ENCODE peak calls at places on chromosomes 12 and 14, in four cellular contexts. Y is GM23248, M is ovary, W is body of pancreas. O is an unnamed sample.
A peak's percentile ranks its signal among the peaks of the same experiment; 100 is the strongest.

GRCh38 chr12:71972441-71973074 is 33.9 kb downstream of the TPH2 start:
- DNase-seq in M (no peak), W (peak; percentile 44), Y (no peak), O (no peak)

GRCh38 chr12:11863478-11863906 is 207.2 kb upstream of the BCL2L14 start:
- DNase-seq in M (peak; percentile 70), W (peak; percentile 61), Y (peak; percentile 78), O (peak; percentile 49)

GRCh38 chr14:26794731-26795130 is 196.9 kb upstream of the NOVA1 start:
- DNase-seq in W (no peak), M (no peak), Y (peak; percentile 70), O (no peak)

GRCh38 chr12:85985996-85986395 is 111.9 kb downstream of the NTS start:
- DNase-seq in Y (no peak), W (peak; percentile 32), M (no peak), O (no peak)

GRCh38 chr14:91753501-91754128 is 21.7 kb upstream of the CATSPERB start:
- DNase-seq in W (no peak), Y (peak; percentile 69), M (no peak), O (no peak)

GRCh38 chr12:8887285-8887715 is 27.0 kb upstream of the PHC1 start:
- DNase-seq in M (no peak), W (no peak), Y (no peak), O (no peak)

GRCh38 chr14:55423969-55424368 is 12.3 kb upstream of the ATG14 start:
- DNase-seq in W (no peak), Y (no peak), M (no peak), O (no peak)

GRCh38 chr12:105292705-105293104 is 37.8 kb upstream of the C12orf75 start:
- DNase-seq in M (no peak), W (no peak), Y (peak; percentile 33), O (no peak)

GRCh38 chr14:77043177-77043983 is 14.9 kb upstream of the IRF2BPL start:
- DNase-seq in M (peak; percentile 69), W (no peak), Y (peak; percentile 95), O (peak; percentile 76)

GRCh38 chr14:103102689-103103260 is 8.2 kb downstream of the EXOC3L4 start:
- DNase-seq in Y (no peak), M (no peak), W (peak; percentile 16), O (no peak)

GRCh38 chr12:64497484-64497883 is 45.6 kb downstream of the TBK1 start:
- DNase-seq in M (no peak), Y (no peak), W (no peak), O (no peak)

GRCh38 chr14:96889091-96889490 is 91.9 kb downstream of the VRK1 start:
- DNase-seq in Y (no peak), W (no peak), M (no peak), O (no peak)

GRCh38 chr14:44833376-44833775 is 128.4 kb downstream of the KLHL28 start:
- DNase-seq in Y (peak; percentile 77), W (no peak), M (no peak), O (no peak)

GRCh38 chr12:62006076-62006732 is 254.0 kb upstream of the USP15 start:
- DNase-seq in M (no peak), W (peak; percentile 22), Y (peak; percentile 58), O (no peak)

GRCh38 chr14:105118646-105119409 is 49.7 kb downstream of the JAG2 start:
- DNase-seq in Y (no peak), W (peak; percentile 40), M (no peak), O (no peak)

GRCh38 chr14:96203635-96204034 is 1.0 kb upstream of the BDKRB2 start:
- DNase-seq in W (peak; percentile 36), Y (no peak), M (no peak), O (no peak)

GRCh38 chr14:56412453-56413434 is 166.9 kb upstream of the TMEM260 start:
- DNase-seq in W (no peak), M (no peak), Y (no peak), O (no peak)

GRCh38 chr12:107330901-107331431 is 237.6 kb upstream of the CRY1 start:
- DNase-seq in W (no peak), Y (no peak), M (no peak), O (no peak)

GRCh38 chr14:93999573-93999972 is 2.5 kb downstream of the CCDC197 start:
- DNase-seq in Y (no peak), M (no peak), W (no peak), O (no peak)

GRCh38 chr12:26338574-26339572 is 143.5 kb downstream of the SSPN start:
- DNase-seq in W (no peak), M (no peak), Y (peak; percentile 66), O (no peak)

GRCh38 chr12:116885496-116885895 is 4.3 kb upstream of the HRK start:
- DNase-seq in W (no peak), M (no peak), Y (no peak), O (no peak)

GRCh38 chr12:105765053-105766019 is 373.4 kb downstream of the NUAK1 start:
- DNase-seq in M (no peak), Y (no peak), W (no peak), O (no peak)

GRCh38 chr14:56153271-56153670 is 35.1 kb downstream of the PELI2 start:
- DNase-seq in W (no peak), Y (no peak), M (no peak), O (no peak)

GRCh38 chr14:71372411-71372838 is 465.2 kb downstream of the PCNX1 start:
- DNase-seq in W (no peak), Y (peak; percentile 71), M (no peak), O (no peak)

GRCh38 chr14:104116544-104117340 is 21.6 kb upstream of the KIF26A start:
- DNase-seq in W (peak; percentile 79), M (peak; percentile 40), Y (no peak), O (peak; percentile 1)

GRCh38 chr12:59452746-59453145 is 143.1 kb upstream of the SLC16A7 start:
- DNase-seq in M (no peak), W (no peak), Y (peak; percentile 58), O (no peak)

GRCh38 chr12:1915082-1915968 is 3.1 kb downstream of the CACNA2D4 start:
- DNase-seq in Y (no peak), W (no peak), M (peak; percentile 15), O (peak; percentile 10)

GRCh38 chr14:81889529-81889928 is 355.9 kb upstream of the SEL1L start:
- DNase-seq in M (no peak), W (no peak), Y (no peak), O (no peak)

GRCh38 chr12:65086236-65086635 is 34.9 kb downstream of the WIF1 start:
- DNase-seq in W (no peak), Y (no peak), M (no peak), O (no peak)

GRCh38 chr12:131049569-131050339 is 96.0 kb downstream of the ADGRD1 start:
- DNase-seq in Y (no peak), M (no peak), W (no peak), O (no peak)
- H3K27ac ChIP-seq in Y (no peak overlapping the region), M (no peak overlapping the region), W (no peak overlapping the region), O (no peak overlapping the region)

GRCh38 chr14:30601579-30601916 is 20.6 kb upstream of the SCFD1 start:
- DNase-seq in W (no peak), M (no peak), Y (no peak), O (no peak)

GRCh38 chr14:30600907-30601578 is 21.1 kb upstream of the SCFD1 start:
- DNase-seq in W (no peak), Y (no peak), M (no peak), O (no peak)

GRCh38 chr14:30596972-30597371 is 25.1 kb upstream of the SCFD1 start:
- DNase-seq in W (no peak), M (no peak), Y (no peak), O (no peak)

GRCh38 chr14:30603402-30603801 is 18.7 kb upstream of the SCFD1 start:
- DNase-seq in Y (no peak), M (no peak), W (no peak), O (no peak)

DNA sequence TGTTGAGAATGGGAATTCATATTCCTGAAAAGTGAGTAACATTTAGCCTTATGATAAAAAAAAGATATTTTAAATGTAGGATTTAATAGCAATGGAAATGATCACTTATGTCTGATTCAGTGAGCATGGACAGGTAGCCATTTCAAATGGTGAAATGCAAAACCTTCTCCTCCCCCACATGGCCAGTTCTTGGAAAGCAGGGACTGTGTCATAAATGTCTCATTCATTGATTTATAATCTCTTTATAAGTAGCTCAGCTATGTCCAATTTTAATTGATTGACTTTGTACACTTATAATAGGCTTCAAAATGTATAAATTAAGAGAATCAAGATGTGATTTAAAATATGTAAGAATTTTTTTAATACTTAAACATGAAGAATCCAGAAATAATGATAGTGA is 24.6 kb upstream of the SCFD1 start:
- DNase-seq in W (no peak), Y (no peak), M (no peak), O (no peak)
- H3K4me3 ChIP-seq in W (no peak overlapping the region), Y (no peak overlapping the region), M (no peak overlapping the region), O (no peak overlapping the region)

GRCh38 chr12:44457465-44457864 is 418.6 kb downstream of the NELL2 start:
- DNase-seq in W (no peak), Y (no peak), M (no peak), O (no peak)
- H3K27ac ChIP-seq in W (no peak overlapping the region), Y (no peak overlapping the region), M (no peak overlapping the region), O (no peak overlapping the region)

GRCh38 chr12:92436847-92437246 is 265.9 kb upstream of the PLEKHG7 start:
- DNase-seq in W (no peak), M (no peak), Y (no peak), O (no peak)
- H3K4me3 ChIP-seq in W (no peak overlapping the region), M (no peak overlapping the region), Y (no peak overlapping the region), O (no peak overlapping the region)

DNA sequence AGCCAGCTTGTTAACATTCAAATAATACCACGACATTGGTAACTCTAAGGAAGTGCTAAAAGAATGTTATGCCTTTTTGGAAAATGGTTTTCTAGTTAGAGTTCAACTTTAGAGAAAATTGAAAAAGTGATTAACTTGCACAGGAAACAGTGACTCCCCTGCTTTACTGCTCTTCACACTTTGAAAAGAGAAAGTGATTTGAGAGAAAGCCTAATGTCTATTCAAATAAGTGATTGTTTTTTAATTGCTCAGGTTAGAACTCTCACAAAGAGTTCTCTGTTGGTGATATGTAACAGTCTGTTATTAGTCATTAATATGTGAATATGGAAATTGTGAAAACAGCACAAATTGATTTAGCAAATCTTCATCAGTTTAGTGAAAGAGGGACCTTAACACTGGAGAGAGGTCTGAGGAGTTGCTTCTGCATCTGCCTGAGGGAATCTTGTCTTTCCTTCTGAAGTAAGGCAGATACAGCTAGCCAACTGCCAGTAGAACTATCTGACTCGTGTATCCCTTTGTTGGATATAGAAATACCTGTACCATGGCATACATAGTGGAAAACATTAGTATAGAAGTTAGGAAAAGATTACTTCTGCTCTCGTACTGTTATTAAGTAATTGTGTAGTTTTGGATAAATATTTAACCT is 25.5 kb downstream of the ATF7IP start:
- DNase-seq in M (no peak), W (no peak), Y (no peak), O (no peak)
- H3K27ac ChIP-seq in M (peak overlapping the region; percentile 43), W (peak overlapping the region; percentile 18), Y (no peak overlapping the region), O (no peak overlapping the region)

O was measured in uterus.